ENCODE peak calls at places on chromosomes 1 and 21, in five cellular contexts. T is neural progenitor cell; K is AG10803; E is CD4-positive, CD25-positive, alpha-beta regulatory T cell; D is stomach. O is an unnamed sample.

GRCh38 chr1:28110555-28110954 is 22.1 kb upstream of the EYA3 start:
- DNase-seq in T (no peak), K (no peak), E (no peak), D (no peak), O (no peak)

GRCh38 chr1:181089017-181089776 is 697 bp downstream of the IER5 start:
- DNase-seq in T (peak), K (no peak), E (peak), D (peak), O (no peak)

GRCh38 chr1:61244114-61244513 is 161.8 kb downstream of the NFIA start:
- DNase-seq in T (no peak), K (peak), E (no peak), D (no peak), O (no peak)

GRCh38 chr1:43007377-43008105 is 48.9 kb upstream of the SLC2A1 start:
- DNase-seq in T (peak), K (no peak), E (no peak), D (peak), O (no peak)

GRCh38 chr1:43308635-43309580 is 8.1 kb downstream of the TIE1 start:
- DNase-seq in T (no peak), K (no peak), E (no peak), D (no peak), O (no peak)

GRCh38 chr1:8027748-8028631 is 1.9 kb upstream of the ERRFI1 start:
- DNase-seq in T (no peak), K (peak), E (no peak), D (no peak), O (no peak)

GRCh38 chr1:4673494-4673893 is 19.1 kb downstream of the AJAP1 start:
- DNase-seq in T (no peak), K (no peak), E (no peak), D (no peak), O (no peak)

GRCh38 chr1:6359568-6360496 is 33.7 kb downstream of the ACOT7 start:
- DNase-seq in T (peak), K (peak), E (peak), D (peak), O (peak)

GRCh38 chr1:56095924-56096655 is 483.3 kb downstream of the PLPP3 start:
- DNase-seq in T (no peak), K (peak), E (no peak), D (no peak), O (no peak)

GRCh38 chr1:30812093-30812492 is 54.5 kb upstream of the LAPTM5 start:
- DNase-seq in T (no peak), K (no peak), E (no peak), D (no peak), O (no peak)

GRCh38 chr1:31761883-31762282 is 2.3 kb downstream of the ADGRB2 start:
- DNase-seq in T (no peak), K (peak), E (no peak), D (no peak), O (no peak)

GRCh38 chr1:184383772-184384323 is 3.0 kb upstream of the C1orf21 start:
- DNase-seq in T (no peak), K (no peak), E (no peak), D (no peak), O (no peak)

GRCh38 chr1:48817505-48818114 is 40.9 kb upstream of the BEND5 start:
- DNase-seq in T (peak), K (peak), E (peak), D (peak), O (peak)

GRCh38 chr1:51491166-51491981 is 27.7 kb downstream of the EPS15 start:
- DNase-seq in T (no peak), K (no peak), E (no peak), D (no peak), O (no peak)

GRCh38 chr1:44602675-44603610 is 71.3 kb downstream of the TMEM53 start:
- DNase-seq in T (no peak), K (no peak), E (no peak), D (no peak), O (no peak)

GRCh38 chr1:5856246-5856815 is 135.9 kb downstream of the NPHP4 start:
- DNase-seq in T (no peak), K (no peak), E (no peak), D (no peak), O (no peak)

GRCh38 chr1:160758525-160758924 is 19.5 kb downstream of the SLAMF7 start:
- DNase-seq in T (no peak), K (no peak), E (no peak), D (no peak), O (no peak)

GRCh38 chr1:175287377-175287776 is 94.8 kb upstream of the KIAA0040 start:
- DNase-seq in T (no peak), K (no peak), E (peak), D (no peak), O (no peak)

GRCh38 chr1:205421728-205422127 is at the start of gene LEMD1:
- DNase-seq in T (no peak), K (no peak), E (no peak), D (no peak), O (no peak)

GRCh38 chr1:79716481-79716880 is 710.0 kb upstream of the ADGRL4 start:
- DNase-seq in T (peak), K (peak), E (no peak), D (no peak), O (no peak)

DNA sequence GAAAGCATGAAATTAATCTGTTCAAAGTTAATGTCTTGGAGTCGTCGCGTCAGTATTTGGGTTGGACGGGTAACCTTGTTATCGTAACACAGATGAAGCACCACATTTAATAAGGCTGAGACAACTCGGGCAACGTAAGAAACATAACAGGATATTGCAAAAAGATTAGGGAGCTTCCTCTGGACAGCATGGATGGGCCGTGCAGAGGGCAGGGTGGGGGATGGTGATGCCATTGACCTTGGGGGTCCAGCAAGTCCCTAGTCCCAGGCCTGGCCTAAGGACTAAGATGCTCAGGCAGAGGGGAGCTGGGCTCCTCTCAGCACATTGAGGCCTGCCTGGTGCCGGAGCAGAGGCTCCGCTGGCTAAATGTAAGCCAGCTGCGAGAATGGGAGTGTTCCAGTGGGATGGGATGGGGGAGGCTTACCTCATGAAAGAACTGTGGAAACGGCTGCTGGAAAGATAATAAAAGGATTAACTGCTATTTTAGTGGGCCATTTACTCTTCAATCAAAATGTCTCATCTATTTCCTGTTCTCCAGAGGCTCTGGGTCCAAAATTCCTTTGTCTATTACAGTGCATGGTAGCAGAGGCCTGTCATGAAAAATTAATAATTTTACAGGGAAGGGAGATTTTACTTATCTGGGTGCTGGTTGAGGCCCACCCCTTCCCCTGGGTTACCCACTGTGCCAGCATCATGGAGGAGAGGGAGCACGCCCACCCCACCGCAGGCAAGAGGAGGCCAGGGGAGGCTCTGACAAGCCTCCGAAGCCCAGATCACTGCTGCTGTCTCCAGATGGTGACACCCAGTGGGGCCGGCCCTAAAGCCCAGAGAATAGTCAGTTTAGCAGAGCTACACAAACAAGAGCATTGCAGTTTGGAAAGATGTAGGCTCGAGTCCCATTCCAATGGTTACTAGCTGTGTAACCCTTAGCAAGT is 131.6 kb downstream of the DMRTB1 start:
- DNase-seq in T (peak), K (peak), E (no peak), D (peak), O (no peak)
- H3K4me3 ChIP-seq in T (no peak), K (no peak), E (no peak), D (no peak), O (no peak)

DNA sequence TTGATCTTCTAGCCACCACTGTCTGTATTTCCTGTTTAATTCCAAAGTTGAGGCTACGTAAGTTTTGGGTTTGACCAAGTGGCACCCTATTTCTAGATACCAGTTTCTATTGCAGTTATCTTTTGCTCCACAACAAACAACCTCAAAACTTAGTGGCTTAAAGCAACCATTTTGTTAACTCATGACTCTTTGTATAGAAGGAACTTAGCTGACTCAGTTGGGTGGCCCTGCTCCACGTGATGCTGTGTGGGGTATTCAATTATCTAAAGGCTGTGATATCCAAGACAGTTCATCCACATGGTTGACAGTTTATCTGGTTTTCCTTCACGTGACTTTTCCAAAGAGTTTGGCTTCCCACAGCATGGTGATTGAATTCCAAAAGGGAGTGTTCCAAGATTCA is 34.8 kb downstream of the PDC start:
- DNase-seq in T (no peak), K (no peak), E (no peak), D (no peak), O (no peak)
- H3K4me3 ChIP-seq in T (no peak), K (no peak), E (no peak), D (no peak), O (no peak)

DNA sequence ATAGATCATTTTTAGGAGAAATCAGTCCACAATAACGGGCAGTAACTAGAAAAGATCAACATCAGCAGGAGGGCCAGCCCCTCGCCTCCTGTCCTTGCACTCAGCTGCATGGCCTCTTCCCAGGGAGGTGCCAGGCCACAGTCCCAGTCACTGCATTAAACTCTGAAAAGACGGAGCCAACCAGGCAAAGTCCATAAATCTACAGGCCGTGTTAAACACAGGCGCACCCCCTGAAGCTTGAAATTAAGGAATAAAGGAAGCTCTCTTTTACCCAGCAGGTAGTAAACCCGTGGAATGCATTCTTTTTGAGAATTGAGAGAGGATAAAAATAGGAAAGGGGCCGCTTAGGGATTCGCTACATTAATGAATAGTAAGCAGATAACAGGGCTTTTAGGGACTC is 18.4 kb downstream of the H6PD start:
- DNase-seq in T (peak), K (no peak), E (no peak), D (no peak), O (no peak)
- H3K4me3 ChIP-seq in T (peak), K (no peak), E (no peak), D (no peak), O (no peak)

DNA sequence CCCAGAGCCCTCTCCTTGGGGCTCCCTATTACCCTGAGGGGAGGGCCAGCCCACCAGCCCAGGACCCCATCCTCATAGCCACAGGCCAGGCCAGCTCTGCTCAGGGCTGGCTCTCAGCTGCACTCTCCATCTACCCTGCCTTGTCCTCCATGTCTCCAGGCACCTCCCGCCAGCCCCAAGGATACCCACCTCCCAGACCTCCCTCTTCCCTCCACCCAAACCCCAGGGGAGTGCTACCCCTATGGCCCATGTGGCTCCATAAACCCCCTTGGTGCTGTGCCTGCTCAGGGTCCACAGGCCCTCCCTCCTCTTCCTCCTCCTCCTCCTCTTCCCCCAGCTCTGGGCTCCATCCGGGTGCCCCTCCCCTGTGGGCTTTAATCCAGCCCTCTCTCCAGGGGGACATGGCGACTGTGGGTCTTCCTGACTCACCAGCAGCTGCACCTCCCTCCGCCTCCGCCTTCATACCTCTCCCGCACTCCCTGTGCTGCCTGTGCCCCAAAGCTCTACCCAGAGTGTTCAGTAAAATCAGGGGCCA is 9.1 kb downstream of the YBEY start:
- DNase-seq in T (peak), K (peak), E (no peak), D (no peak), O (no peak)
- H3K4me3 ChIP-seq in T (no peak), K (no peak), E (no peak), D (no peak), O (no peak)

GRCh38 chr1:171219751-171220385 is 28.4 kb upstream of the FMO1 start:
- DNase-seq in T (peak), K (peak), E (no peak), D (no peak), O (no peak)
- H3K4me3 ChIP-seq in T (peak), K (no peak), E (no peak), D (no peak), O (no peak)

GRCh38 chr1:23800396-23801337 is at the start of gene GALE:
- DNase-seq in T (peak), K (peak), E (peak), D (peak), O (peak)

GRCh38 chr1:23799570-23800395 is 771 bp downstream of the GALE start:
- DNase-seq in T (peak), K (peak), E (peak), D (peak), O (peak)

GRCh38 chr1:23801338-23801748 is 789 bp upstream of the GALE start:
- DNase-seq in T (no peak), K (no peak), E (no peak), D (peak), O (no peak)

GRCh38 chr1:23803674-23804073 is 3.1 kb upstream of the GALE start:
- DNase-seq in T (no peak), K (no peak), E (no peak), D (no peak), O (no peak)

DNA sequence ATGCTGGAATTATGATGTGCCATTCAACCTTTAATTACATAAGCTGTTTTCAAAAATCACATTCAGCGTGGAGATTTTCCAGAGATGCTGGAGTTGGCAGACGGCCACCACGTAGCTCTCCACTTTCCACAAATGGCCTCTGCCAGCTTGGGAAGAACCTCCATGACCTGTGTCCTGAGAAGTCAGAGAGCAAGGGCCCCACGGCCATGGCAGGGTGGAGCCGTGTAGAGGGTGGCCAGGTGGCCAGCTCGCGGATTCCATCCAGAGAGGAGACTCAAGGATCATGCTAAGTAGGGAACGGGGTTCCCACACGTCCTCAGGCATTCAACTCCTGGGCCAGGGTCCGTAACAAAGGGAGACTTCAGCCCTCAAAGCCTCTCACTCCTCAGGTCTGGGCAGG is 1.3 kb upstream of the GALE start:
- DNase-seq in T (no peak), K (no peak), E (no peak), D (no peak), O (no peak)
- H3K4me3 ChIP-seq in T (no peak), K (no peak), E (no peak), D (no peak), O (no peak)